ENCODE peak calls at places on chromosomes 4 and X, in five cellular contexts. One of them, this sample, is unnamed.

GRCh38 chr4:186485621-186486062 is 69.7 kb downstream of the MTNR1A start:
- DNase-seq in adipocyte: peak; percentile 51
- DNase-seq in right lobe of liver: no peak
- DNase-seq in ovary: peak; percentile 21
- DNase-seq in CD8-positive, alpha-beta memory T cell: no peak
- DNase-seq in this sample: no peak

GRCh38 chr4:38896940-38897339 is 29.3 kb downstream of the FAM114A1 start:
- DNase-seq in ovary: no peak
- DNase-seq in CD8-positive, alpha-beta memory T cell: no peak
- DNase-seq in adipocyte: peak; percentile 6
- DNase-seq in right lobe of liver: no peak
- DNase-seq in this sample: no peak

GRCh38 chr4:2250764-2251072 is 8.8 kb upstream of the HAUS3 start:
- DNase-seq in CD8-positive, alpha-beta memory T cell: no peak
- DNase-seq in adipocyte: no peak
- DNase-seq in ovary: no peak
- DNase-seq in right lobe of liver: no peak
- DNase-seq in this sample: no peak

GRCh38 chr4:102196221-102196620 is 149.1 kb downstream of the SLC39A8 start:
- DNase-seq in CD8-positive, alpha-beta memory T cell: no peak
- DNase-seq in right lobe of liver: no peak
- DNase-seq in ovary: no peak
- DNase-seq in adipocyte: peak; percentile 23
- DNase-seq in this sample: peak; percentile 61

GRCh38 chr4:38069271-38069760 is 109.1 kb downstream of the PTTG2 start:
- DNase-seq in right lobe of liver: no peak
- DNase-seq in adipocyte: no peak
- DNase-seq in CD8-positive, alpha-beta memory T cell: no peak
- DNase-seq in ovary: peak; percentile 73
- DNase-seq in this sample: peak; percentile 38

GRCh38 chr4:53128959-53129358 is 236.9 kb downstream of the SCFD2 start:
- DNase-seq in CD8-positive, alpha-beta memory T cell: no peak
- DNase-seq in right lobe of liver: no peak
- DNase-seq in adipocyte: no peak
- DNase-seq in ovary: peak; percentile 65
- DNase-seq in this sample: peak; percentile 86

GRCh38 chr4:53199356-53199755 is 166.5 kb downstream of the SCFD2 start:
- DNase-seq in ovary: no peak
- DNase-seq in CD8-positive, alpha-beta memory T cell: no peak
- DNase-seq in adipocyte: no peak
- DNase-seq in right lobe of liver: no peak
- DNase-seq in this sample: peak; percentile 13

GRCh38 chrX:80223922-80224579 is 196.2 kb upstream of the TENT5D start:
- DNase-seq in right lobe of liver: no peak
- DNase-seq in CD8-positive, alpha-beta memory T cell: no peak
- DNase-seq in adipocyte: no peak
- DNase-seq in ovary: no peak
- DNase-seq in this sample: no peak

GRCh38 chrX:25524150-25524549 is 508.4 kb upstream of the ARX start:
- DNase-seq in right lobe of liver: no peak
- DNase-seq in ovary: no peak
- DNase-seq in adipocyte: peak; percentile 36
- DNase-seq in CD8-positive, alpha-beta memory T cell: no peak
- DNase-seq in this sample: peak; percentile 90

GRCh38 chrX:40922307-40922706 is 162.9 kb upstream of the USP9X start:
- DNase-seq in ovary: no peak
- DNase-seq in right lobe of liver: no peak
- DNase-seq in adipocyte: peak; percentile 9
- DNase-seq in CD8-positive, alpha-beta memory T cell: no peak
- DNase-seq in this sample: peak; percentile 76

DNA sequence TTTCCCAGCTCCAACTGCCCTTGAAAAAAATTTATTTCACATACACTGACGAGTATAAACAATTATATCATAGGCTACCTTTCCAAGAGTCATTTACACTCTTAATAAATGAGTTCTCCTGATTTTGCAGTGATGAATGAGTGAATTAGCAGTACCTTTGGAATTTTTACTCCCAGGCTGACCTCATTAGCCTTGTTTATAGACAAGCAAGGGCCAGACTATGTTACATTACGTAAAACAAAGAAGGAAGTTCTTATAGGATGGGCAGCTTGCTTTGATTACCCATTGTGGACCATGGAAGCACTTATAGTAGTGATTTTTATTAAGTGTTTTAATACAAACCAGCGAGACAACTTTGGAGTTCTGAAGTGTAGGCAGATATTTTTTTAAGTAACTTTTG is 112.9 kb upstream of the C1QTNF7 start:
- DNase-seq in right lobe of liver: no peak
- DNase-seq in adipocyte: no peak
- DNase-seq in ovary: no peak
- DNase-seq in CD8-positive, alpha-beta memory T cell: no peak
- DNase-seq in this sample: no peak
- H3K9me3 ChIP-seq in right lobe of liver: no peaks in the 10 kb centered on the region
- H3K9me3 ChIP-seq in adipocyte: no peaks in the 10 kb centered on the region
- H3K9me3 ChIP-seq in ovary: no peaks in the 10 kb centered on the region
- H3K9me3 ChIP-seq in CD8-positive, alpha-beta memory T cell: no peaks in the 10 kb centered on the region
- H3K9me3 ChIP-seq in this sample: no peaks in the 10 kb centered on the region

DNA sequence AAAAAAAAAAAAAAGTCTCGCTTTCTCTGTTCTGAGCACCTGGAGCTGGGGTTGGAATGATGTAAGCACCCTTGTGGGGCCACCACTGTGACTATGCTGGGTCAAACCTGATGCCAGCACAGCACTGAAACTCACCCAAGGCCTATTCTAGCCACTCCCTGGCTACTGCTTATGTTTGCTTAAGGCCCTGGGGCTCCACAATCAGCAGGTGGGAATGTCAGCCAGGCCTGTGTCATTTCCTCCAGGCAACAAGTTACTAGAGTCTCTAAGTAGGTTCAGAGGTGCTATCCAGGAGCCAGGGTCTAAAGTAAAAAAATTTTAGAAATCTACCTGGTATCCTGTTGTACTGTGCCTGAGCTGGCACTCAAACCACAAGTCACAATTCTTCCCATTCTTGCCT is 1306.8 kb downstream of the STIM2 start:
- DNase-seq in adipocyte: no peak
- DNase-seq in CD8-positive, alpha-beta memory T cell: no peak
- DNase-seq in right lobe of liver: no peak
- DNase-seq in ovary: no peak
- DNase-seq in this sample: no peak
- H3K9me3 ChIP-seq in adipocyte: peaks cover 3% of the 10 kb centered on the region
- H3K9me3 ChIP-seq in CD8-positive, alpha-beta memory T cell: no peaks in the 10 kb centered on the region
- H3K9me3 ChIP-seq in right lobe of liver: no peaks in the 10 kb centered on the region
- H3K9me3 ChIP-seq in ovary: no peaks in the 10 kb centered on the region
- H3K9me3 ChIP-seq in this sample: no peaks in the 10 kb centered on the region

GRCh38 chr4:153669838-153670237 is 14.2 kb upstream of the TLR2 start:
- DNase-seq in right lobe of liver: no peak
- DNase-seq in adipocyte: no peak
- DNase-seq in ovary: no peak
- DNase-seq in CD8-positive, alpha-beta memory T cell: no peak
- DNase-seq in this sample: no peak
- H3K9me3 ChIP-seq in right lobe of liver: no peaks in the 10 kb centered on the region
- H3K9me3 ChIP-seq in adipocyte: no peaks in the 10 kb centered on the region
- H3K9me3 ChIP-seq in ovary: no peaks in the 10 kb centered on the region
- H3K9me3 ChIP-seq in CD8-positive, alpha-beta memory T cell: peaks cover 2% of the 10 kb centered on the region
- H3K9me3 ChIP-seq in this sample: no peaks in the 10 kb centered on the region

GRCh38 chr4:190017357-190018200 is 9.5 kb downstream of the FRG2 start:
- DNase-seq in adipocyte: no peak
- DNase-seq in CD8-positive, alpha-beta memory T cell: no peak
- DNase-seq in right lobe of liver: no peak
- DNase-seq in ovary: no peak
- DNase-seq in this sample: no peak

GRCh38 chr4:190014771-190015537 is 12.1 kb downstream of the FRG2 start:
- DNase-seq in ovary: no peak
- DNase-seq in CD8-positive, alpha-beta memory T cell: no peak
- DNase-seq in adipocyte: no peak
- DNase-seq in right lobe of liver: peak; percentile 55
- DNase-seq in this sample: no peak

GRCh38 chr4:190015538-190016368 is 11.3 kb downstream of the FRG2 start:
- DNase-seq in right lobe of liver: no peak
- DNase-seq in CD8-positive, alpha-beta memory T cell: no peak
- DNase-seq in ovary: no peak
- DNase-seq in adipocyte: no peak
- DNase-seq in this sample: no peak

GRCh38 chr4:190018201-190018920 is 8.7 kb downstream of the FRG2 start:
- DNase-seq in right lobe of liver: no peak
- DNase-seq in adipocyte: no peak
- DNase-seq in CD8-positive, alpha-beta memory T cell: no peak
- DNase-seq in ovary: no peak
- DNase-seq in this sample: no peak

DNA sequence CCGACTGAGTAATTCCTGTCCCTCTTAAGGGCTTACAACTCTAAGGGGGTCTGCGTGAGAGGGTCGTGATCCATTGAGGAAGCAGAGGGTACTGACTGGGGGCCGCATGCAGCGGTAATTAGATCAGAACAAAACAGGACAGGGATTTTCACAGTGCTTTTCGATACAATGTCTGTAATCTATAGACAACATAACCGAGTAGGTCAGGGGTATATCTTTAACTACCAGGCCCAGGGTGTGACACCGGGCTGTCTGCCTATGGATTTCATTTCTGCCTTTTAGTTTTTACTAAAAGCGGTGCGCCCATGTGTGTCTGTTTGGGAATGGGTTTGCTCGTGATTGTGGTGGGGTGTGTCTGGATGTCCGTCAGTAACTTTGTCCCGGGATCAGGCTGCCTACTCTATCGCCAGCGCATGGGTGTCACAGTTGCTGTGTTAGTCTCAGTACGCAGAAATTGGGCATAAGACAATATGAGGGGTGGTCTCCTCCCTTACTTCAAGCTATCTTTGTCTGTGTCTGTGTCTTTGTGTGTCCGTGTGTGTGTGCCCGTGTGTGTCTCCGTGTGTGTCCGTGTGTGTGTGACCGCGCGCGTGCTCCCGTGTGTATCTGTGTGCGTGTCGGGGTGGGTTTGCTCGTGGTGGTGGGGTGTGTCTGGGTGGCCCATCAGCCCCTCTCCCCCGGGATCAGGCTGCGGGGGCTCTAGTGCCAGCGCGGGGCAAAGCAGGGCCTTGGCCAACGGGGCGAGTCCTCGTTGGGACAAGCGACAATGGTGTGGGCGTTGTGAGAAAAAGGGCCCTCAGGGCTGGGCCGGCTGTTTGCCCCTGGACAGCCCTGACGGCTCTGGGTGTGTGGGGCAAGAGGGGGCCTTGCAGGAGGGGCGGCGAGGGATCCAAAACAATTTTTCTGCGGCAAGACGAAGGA is 10.4 kb downstream of the FRG2 start:
- DNase-seq in CD8-positive, alpha-beta memory T cell: no peak
- DNase-seq in adipocyte: no peak
- DNase-seq in right lobe of liver: no peak
- DNase-seq in ovary: no peak
- DNase-seq in this sample: no peak
- H3K9me3 ChIP-seq in CD8-positive, alpha-beta memory T cell: no peaks in the 10 kb centered on the region
- H3K9me3 ChIP-seq in adipocyte: no peaks in the 10 kb centered on the region
- H3K9me3 ChIP-seq in right lobe of liver: no peaks in the 10 kb centered on the region
- H3K9me3 ChIP-seq in ovary: peaks cover 3% of the 10 kb centered on the region
- H3K9me3 ChIP-seq in this sample: no peaks in the 10 kb centered on the region

GRCh38 chrX:7131621-7132020 is 15.9 kb upstream of the STS start:
- DNase-seq in right lobe of liver: no peak
- DNase-seq in adipocyte: no peak
- DNase-seq in CD8-positive, alpha-beta memory T cell: no peak
- DNase-seq in ovary: no peak
- DNase-seq in this sample: no peak
- H3K9me3 ChIP-seq in right lobe of liver: no peaks in the 10 kb centered on the region
- H3K9me3 ChIP-seq in adipocyte: no peaks in the 10 kb centered on the region
- H3K9me3 ChIP-seq in CD8-positive, alpha-beta memory T cell: no peaks in the 10 kb centered on the region
- H3K9me3 ChIP-seq in ovary: no peaks in the 10 kb centered on the region
- H3K9me3 ChIP-seq in this sample: no peaks in the 10 kb centered on the region

DNA sequence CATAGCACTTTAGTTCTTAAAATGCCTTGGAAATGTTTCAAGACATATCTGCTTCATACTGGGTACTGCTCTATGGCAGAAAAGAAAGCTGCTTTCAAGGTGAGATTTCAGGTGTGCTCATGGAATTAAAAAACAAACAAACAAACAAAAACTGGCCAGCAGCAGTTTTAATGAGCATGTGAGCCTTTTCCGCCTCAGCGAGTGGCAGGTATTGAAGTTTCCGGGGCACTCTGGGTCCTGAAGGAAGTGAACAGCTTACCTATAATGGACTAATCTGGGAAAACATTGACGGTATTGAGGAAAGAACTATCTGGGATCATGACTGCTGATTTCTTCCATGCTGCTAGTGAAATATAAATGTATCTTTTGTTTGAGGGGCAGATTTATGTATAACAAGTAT is 194.6 kb downstream of the MAML3 start:
- DNase-seq in ovary: no peak
- DNase-seq in right lobe of liver: no peak
- DNase-seq in adipocyte: no peak
- DNase-seq in CD8-positive, alpha-beta memory T cell: no peak
- DNase-seq in this sample: no peak
- H3K9me3 ChIP-seq in ovary: no peaks in the 10 kb centered on the region
- H3K9me3 ChIP-seq in right lobe of liver: no peaks in the 10 kb centered on the region
- H3K9me3 ChIP-seq in adipocyte: no peaks in the 10 kb centered on the region
- H3K9me3 ChIP-seq in CD8-positive, alpha-beta memory T cell: no peaks in the 10 kb centered on the region
- H3K9me3 ChIP-seq in this sample: no peaks in the 10 kb centered on the region

DNA sequence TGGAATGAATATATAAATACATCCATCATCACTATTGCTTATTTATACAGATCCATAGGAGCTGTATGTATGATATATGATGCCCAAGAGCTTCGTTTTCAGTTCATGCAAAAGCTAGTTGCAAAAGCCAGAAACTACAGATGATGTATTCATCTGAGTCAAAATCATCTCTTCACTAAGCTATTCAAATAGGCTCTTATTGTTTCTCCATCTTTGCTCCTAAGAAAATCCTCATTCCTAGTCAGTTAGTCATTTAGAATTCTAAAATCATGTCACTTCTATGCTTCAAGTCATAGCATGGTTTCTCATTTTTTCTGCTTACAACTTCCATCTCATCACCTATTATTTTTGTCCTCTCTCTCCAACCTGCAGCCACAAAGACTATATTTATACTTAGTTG is 300.2 kb upstream of the TRAM1L1 start:
- DNase-seq in right lobe of liver: no peak
- DNase-seq in adipocyte: peak; percentile 6
- DNase-seq in ovary: no peak
- DNase-seq in CD8-positive, alpha-beta memory T cell: no peak
- DNase-seq in this sample: no peak
- H3K9me3 ChIP-seq in right lobe of liver: no peaks in the 10 kb centered on the region
- H3K9me3 ChIP-seq in adipocyte: no peaks in the 10 kb centered on the region
- H3K9me3 ChIP-seq in ovary: no peaks in the 10 kb centered on the region
- H3K9me3 ChIP-seq in CD8-positive, alpha-beta memory T cell: no peaks in the 10 kb centered on the region
- H3K9me3 ChIP-seq in this sample: no peaks in the 10 kb centered on the region

GRCh38 chrX:63750846-63751245 is 34.2 kb downstream of the ARHGEF9 start:
- DNase-seq in adipocyte: no peak
- DNase-seq in CD8-positive, alpha-beta memory T cell: no peak
- DNase-seq in ovary: no peak
- DNase-seq in right lobe of liver: no peak
- DNase-seq in this sample: no peak

GRCh38 chrX:63751481-63751880 is 33.5 kb downstream of the ARHGEF9 start:
- DNase-seq in CD8-positive, alpha-beta memory T cell: no peak
- DNase-seq in adipocyte: no peak
- DNase-seq in right lobe of liver: no peak
- DNase-seq in ovary: no peak
- DNase-seq in this sample: no peak

GRCh38 chrX:63754141-63754859 is 30.7 kb downstream of the ARHGEF9 start:
- DNase-seq in CD8-positive, alpha-beta memory T cell: peak; percentile 50
- DNase-seq in adipocyte: peak; percentile 58
- DNase-seq in right lobe of liver: peak; percentile 45
- DNase-seq in ovary: no peak
- DNase-seq in this sample: peak; percentile 46

GRCh38 chrX:63754860-63755579 is 30.0 kb downstream of the ARHGEF9 start:
- DNase-seq in ovary: peak; percentile 88
- DNase-seq in right lobe of liver: peak; percentile 94
- DNase-seq in CD8-positive, alpha-beta memory T cell: peak; percentile 90
- DNase-seq in adipocyte: peak; percentile 94
- DNase-seq in this sample: peak; percentile 96

GRCh38 chrX:63755892-63756291 is 29.1 kb downstream of the ARHGEF9 start:
- DNase-seq in ovary: no peak
- DNase-seq in CD8-positive, alpha-beta memory T cell: no peak
- DNase-seq in right lobe of liver: no peak
- DNase-seq in adipocyte: no peak
- DNase-seq in this sample: no peak
- H3K9me3 ChIP-seq in ovary: no peaks in the 10 kb centered on the region
- H3K9me3 ChIP-seq in CD8-positive, alpha-beta memory T cell: no peaks in the 10 kb centered on the region
- H3K9me3 ChIP-seq in right lobe of liver: no peaks in the 10 kb centered on the region
- H3K9me3 ChIP-seq in adipocyte: no peaks in the 10 kb centered on the region
- H3K9me3 ChIP-seq in this sample: no peaks in the 10 kb centered on the region

This sample was measured in endothelial cell of umbilical vein.